ENCODE peak calls at places on chromosomes 5 and 9, in nine cellular contexts. W, Z, U, N, O, X, J, V and I are unnamed samples.

GRCh38 chr9:124133752-124134151 is 122.2 kb downstream of the LHX2 start:
- DNase-seq in X (no peak), W (peak), N (peak), O (no peak), V (no peak), Z (peak), U (no peak), J (no peak), I (no peak)

GRCh38 chr5:15487228-15487627 is 12.8 kb upstream of the FBXL7 start:
- DNase-seq in W (no peak), V (no peak), O (no peak), N (no peak), U (no peak), J (no peak), Z (no peak), X (no peak), I (no peak)

GRCh38 chr5:102536323-102536928 is 37.6 kb upstream of the SLCO6A1 start:
- DNase-seq in X (no peak), V (no peak), N (no peak), U (no peak), J (no peak), O (no peak), Z (no peak), W (peak), I (no peak)

GRCh38 chr5:62309107-62309506 is 3.1 kb downstream of the KIF2A start:
- DNase-seq in N (no peak), Z (no peak), V (no peak), U (no peak), X (no peak), J (no peak), W (no peak), O (no peak), I (no peak)

GRCh38 chr9:117929873-117930272 is 225.7 kb downstream of the TLR4 start:
- DNase-seq in X (no peak), O (no peak), U (no peak), W (no peak), N (no peak), J (peak), V (no peak), Z (no peak), I (no peak)

GRCh38 chr9:78612089-78612488 is 315.2 kb downstream of the PSAT1 start:
- DNase-seq in Z (no peak), V (no peak), U (no peak), J (no peak), N (no peak), W (no peak), X (no peak), O (no peak), I (no peak)

GRCh38 chr5:82332064-82332855 is 54.1 kb upstream of the RPS23 start:
- DNase-seq in Z (no peak), W (peak), X (no peak), J (no peak), N (no peak), U (no peak), O (no peak), V (no peak), I (no peak)

GRCh38 chr9:27125936-27126335 is 16.9 kb downstream of the TEK start:
- DNase-seq in U (no peak), J (no peak), X (no peak), O (no peak), W (peak), Z (no peak), V (no peak), N (no peak), I (no peak)

GRCh38 chr5:172868924-172869565 is 35.0 kb downstream of the ERGIC1 start:
- DNase-seq in X (no peak), W (peak), O (no peak), N (no peak), U (peak), J (no peak), V (peak), Z (no peak), I (no peak)

GRCh38 chr9:19375536-19375935 is 4.5 kb downstream of the RPS6 start:
- DNase-seq in O (no peak), U (no peak), V (no peak), N (no peak), X (no peak), W (peak), Z (no peak), J (no peak), I (no peak)

GRCh38 chr5:149616727-149617284 is 35.5 kb downstream of the ARHGEF37 start:
- DNase-seq in O (no peak), J (no peak), W (no peak), U (no peak), N (no peak), X (no peak), Z (no peak), V (no peak), I (no peak)

GRCh38 chr5:134533115-134533815 is 7.8 kb downstream of the JADE2 start:
- DNase-seq in N (no peak), W (peak), V (no peak), Z (no peak), O (no peak), U (no peak), X (no peak), J (no peak), I (no peak)

GRCh38 chr9:131530930-131531832 is at the start of gene UCK1:
- DNase-seq in J (peak), U (peak), N (peak), Z (peak), O (peak), W (peak), X (peak), V (peak), I (peak)

GRCh38 chr5:42718591-42718990 is 38.0 kb upstream of the CCDC152 start:
- DNase-seq in V (no peak), X (no peak), O (no peak), Z (no peak), N (no peak), U (no peak), J (no peak), W (peak), I (no peak)

GRCh38 chr5:157767674-157768073 is 24.2 kb downstream of the LSM11 start:
- DNase-seq in O (no peak), V (no peak), J (no peak), W (no peak), Z (no peak), N (no peak), U (no peak), X (no peak), I (no peak)

GRCh38 chr5:98773214-98773463 is 324 bp upstream of the RGMB start:
- DNase-seq in W (no peak), V (no peak), J (no peak), O (no peak), U (no peak), N (peak), Z (no peak), X (no peak), I (no peak)

GRCh38 chr5:151694035-151694485 is 7.3 kb upstream of the SPARC start:
- DNase-seq in U (no peak), N (peak), J (no peak), Z (no peak), V (no peak), X (no peak), W (no peak), O (no peak), I (no peak)

GRCh38 chr5:138455191-138455930 is 9.9 kb upstream of the EGR1 start:
- DNase-seq in J (no peak), X (no peak), U (no peak), W (no peak), O (no peak), N (no peak), Z (no peak), V (no peak), I (no peak)

GRCh38 chr5:107519900-107520354 is 150.8 kb downstream of the EFNA5 start:
- DNase-seq in O (no peak), Z (no peak), J (no peak), U (no peak), V (no peak), W (peak), X (peak), N (peak), I (no peak)

GRCh38 chr5:173016621-173017046 is 33.1 kb downstream of the ATP6V0E1 start:
- DNase-seq in N (no peak), Z (no peak), W (peak), V (no peak), X (no peak), U (no peak), O (no peak), J (no peak), I (no peak)

GRCh38 chr5:82252744-82253143 is 25.4 kb downstream of the RPS23 start:
- DNase-seq in W (no peak), U (no peak), N (no peak), Z (no peak), V (no peak), O (no peak), J (no peak), X (no peak), I (no peak)

GRCh38 chr9:18788256-18788655 is 244.8 kb downstream of the SAXO1 start:
- DNase-seq in O (no peak), V (no peak), X (no peak), W (peak), J (no peak), Z (no peak), N (no peak), U (no peak), I (no peak)

GRCh38 chr5:390571-391491 is 52.1 kb upstream of the EXOC3 start:
- DNase-seq in U (no peak), Z (no peak), J (no peak), W (no peak), O (no peak), N (no peak), X (no peak), V (no peak), I (no peak)

GRCh38 chr9:99416007-99416406 is 193.9 kb downstream of the SEC61B start:
- DNase-seq in O (no peak), N (no peak), X (no peak), U (no peak), V (no peak), W (peak), J (no peak), Z (no peak), I (no peak)